ENCODE peak calls at places on chromosome 10, in four cellular contexts. G is fibroblast of lung; F is central memory CD4-positive, alpha-beta T cell; N is H9. S is an unnamed sample.

GRCh38 chr10:135601-136464 is 578 bp downstream of the ZMYND11 start:
- DNase-seq in G (peak), F (peak), N (peak), S (no peak)

GRCh38 chr10:91944880-91945630 is 21.5 kb downstream of the BTAF1 start:
- DNase-seq in G (peak), F (no peak), N (no peak), S (no peak)

GRCh38 chr10:133173860-133174523 is 14.0 kb downstream of the KNDC1 start:
- DNase-seq in G (no peak), F (no peak), N (no peak), S (no peak)

GRCh38 chr10:51733061-51733460 is 33.7 kb upstream of the CSTF2T start:
- DNase-seq in G (peak), F (no peak), N (no peak), S (no peak)

GRCh38 chr10:1712944-1713671 is 24.2 kb downstream of the ADARB2 start:
- DNase-seq in G (no peak), F (no peak), N (no peak), S (no peak)

GRCh38 chr10:75400769-75401568 is 595 bp downstream of the ZNF503 start:
- DNase-seq in G (peak), F (no peak), N (peak), S (no peak)

GRCh38 chr10:78398385-78398784 is 364.7 kb downstream of the RPS24 start:
- DNase-seq in G (no peak), F (no peak), N (no peak), S (no peak)

GRCh38 chr10:79089579-79090110 is 20.9 kb downstream of the ZMIZ1 start:
- DNase-seq in G (no peak), F (no peak), N (no peak), S (no peak)

GRCh38 chr10:132860527-132860926 is 74.6 kb upstream of the NKX6-2 start:
- DNase-seq in G (no peak), F (no peak), N (peak), S (no peak)

GRCh38 chr10:122587099-122587725 is 26.7 kb downstream of the DMBT1 start:
- DNase-seq in G (no peak), F (no peak), N (no peak), S (no peak)

S was measured in CMK.